ENCODE peak calls at places on chromosome 7, in nine cellular contexts. One of them, this sample, is unnamed. For H3K27me3, the result is how much of the 10 kb centered on the place peaks cover.

GRCh38 chr7:39749177-39749576 is 125.8 kb downstream of the RALA start:
- DNase-seq in brain microvascular endothelial cell: peak
- DNase-seq in left lung: no peak
- DNase-seq in psoas muscle: no peak
- DNase-seq in heart right ventricle: no peak
- DNase-seq in aorta: no peak
- DNase-seq in adipocyte: peak
- DNase-seq in pancreas: no peak
- DNase-seq in right cardiac atrium: no peak
- DNase-seq in this sample: no peak

GRCh38 chr7:95690367-95690947 is 81.9 kb upstream of the DYNC1I1 start:
- DNase-seq in adipocyte: peak
- DNase-seq in right cardiac atrium: no peak
- DNase-seq in aorta: no peak
- DNase-seq in pancreas: no peak
- DNase-seq in psoas muscle: no peak
- DNase-seq in brain microvascular endothelial cell: peak
- DNase-seq in heart right ventricle: no peak
- DNase-seq in left lung: no peak
- DNase-seq in this sample: no peak

GRCh38 chr7:112238852-112239610 is 32.5 kb downstream of the ZNF277 start:
- DNase-seq in adipocyte: no peak
- DNase-seq in brain microvascular endothelial cell: peak
- DNase-seq in pancreas: no peak
- DNase-seq in aorta: no peak
- DNase-seq in right cardiac atrium: no peak
- DNase-seq in left lung: no peak
- DNase-seq in psoas muscle: no peak
- DNase-seq in heart right ventricle: no peak
- DNase-seq in this sample: no peak

GRCh38 chr7:99002146-99002826 is 124.0 kb downstream of the TRRAP start:
- DNase-seq in pancreas: no peak
- DNase-seq in left lung: no peak
- DNase-seq in aorta: no peak
- DNase-seq in brain microvascular endothelial cell: no peak
- DNase-seq in adipocyte: no peak
- DNase-seq in heart right ventricle: no peak
- DNase-seq in psoas muscle: no peak
- DNase-seq in right cardiac atrium: no peak
- DNase-seq in this sample: no peak

GRCh38 chr7:107614425-107614824 is 34.4 kb downstream of the BCAP29 start:
- DNase-seq in psoas muscle: no peak
- DNase-seq in adipocyte: peak
- DNase-seq in heart right ventricle: no peak
- DNase-seq in brain microvascular endothelial cell: peak
- DNase-seq in left lung: no peak
- DNase-seq in right cardiac atrium: no peak
- DNase-seq in pancreas: no peak
- DNase-seq in aorta: no peak
- DNase-seq in this sample: peak

GRCh38 chr7:95367606-95368005 is 28.6 kb downstream of the PON3 start:
- DNase-seq in pancreas: no peak
- DNase-seq in heart right ventricle: no peak
- DNase-seq in brain microvascular endothelial cell: no peak
- DNase-seq in right cardiac atrium: no peak
- DNase-seq in aorta: no peak
- DNase-seq in left lung: no peak
- DNase-seq in adipocyte: no peak
- DNase-seq in psoas muscle: no peak
- DNase-seq in this sample: no peak

GRCh38 chr7:38751416-38751815 is 120.2 kb upstream of the AMPH start:
- DNase-seq in pancreas: no peak
- DNase-seq in brain microvascular endothelial cell: no peak
- DNase-seq in left lung: no peak
- DNase-seq in aorta: no peak
- DNase-seq in heart right ventricle: no peak
- DNase-seq in right cardiac atrium: no peak
- DNase-seq in psoas muscle: no peak
- DNase-seq in adipocyte: peak
- DNase-seq in this sample: no peak

GRCh38 chr7:112484671-112485097 is 3.9 kb downstream of the LSMEM1 start:
- DNase-seq in pancreas: no peak
- DNase-seq in left lung: no peak
- DNase-seq in psoas muscle: no peak
- DNase-seq in adipocyte: peak
- DNase-seq in heart right ventricle: no peak
- DNase-seq in right cardiac atrium: no peak
- DNase-seq in aorta: peak
- DNase-seq in brain microvascular endothelial cell: peak
- DNase-seq in this sample: peak

GRCh38 chr7:137342751-137343482 is 616 bp downstream of the PTN start:
- DNase-seq in brain microvascular endothelial cell: no peak
- DNase-seq in left lung: no peak
- DNase-seq in adipocyte: peak
- DNase-seq in aorta: no peak
- DNase-seq in heart right ventricle: no peak
- DNase-seq in pancreas: no peak
- DNase-seq in right cardiac atrium: no peak
- DNase-seq in psoas muscle: no peak
- DNase-seq in this sample: no peak

DNA sequence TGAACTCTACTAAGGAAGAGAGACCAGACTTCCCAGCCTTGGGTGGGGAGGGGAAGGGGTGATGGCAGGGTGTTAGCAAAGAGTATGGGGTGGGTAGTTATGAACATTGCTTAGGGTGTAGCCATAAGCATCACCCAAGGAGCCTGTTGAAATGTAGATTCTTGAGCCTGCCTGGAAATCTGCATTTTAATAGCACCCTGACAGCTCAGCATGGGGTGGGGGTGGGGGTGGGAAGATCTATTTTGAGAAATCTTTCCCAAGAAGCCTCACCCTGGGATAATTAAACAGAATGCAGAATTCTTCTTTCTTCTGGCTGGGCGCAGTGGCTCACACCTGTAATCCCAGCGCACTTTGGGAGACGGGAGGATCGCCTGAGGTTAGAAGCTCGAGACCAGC is 164.9 kb downstream of the NRF1 start:
- DNase-seq in left lung: no peak
- DNase-seq in right cardiac atrium: no peak
- DNase-seq in brain microvascular endothelial cell: no peak
- DNase-seq in pancreas: no peak
- DNase-seq in psoas muscle: no peak
- DNase-seq in adipocyte: no peak
- DNase-seq in aorta: no peak
- DNase-seq in heart right ventricle: no peak
- DNase-seq in this sample: no peak
- H3K27me3 ChIP-seq in left lung: half or more
- H3K27me3 ChIP-seq in right cardiac atrium: under half
- H3K27me3 ChIP-seq in brain microvascular endothelial cell: half or more
- H3K27me3 ChIP-seq in pancreas: under half
- H3K27me3 ChIP-seq in psoas muscle: under half
- H3K27me3 ChIP-seq in adipocyte: half or more
- H3K27me3 ChIP-seq in aorta: under half
- H3K27me3 ChIP-seq in heart right ventricle: half or more
- H3K27me3 ChIP-seq in this sample: under half

GRCh38 chr7:15685358-15686181 is 913 bp downstream of the MEOX2 start:
- DNase-seq in pancreas: no peak
- DNase-seq in adipocyte: peak
- DNase-seq in right cardiac atrium: peak
- DNase-seq in left lung: peak
- DNase-seq in heart right ventricle: peak
- DNase-seq in aorta: peak
- DNase-seq in brain microvascular endothelial cell: no peak
- DNase-seq in psoas muscle: peak
- DNase-seq in this sample: peak

GRCh38 chr7:15682751-15683150 is 3.7 kb downstream of the MEOX2 start:
- DNase-seq in heart right ventricle: no peak
- DNase-seq in pancreas: no peak
- DNase-seq in aorta: no peak
- DNase-seq in left lung: no peak
- DNase-seq in right cardiac atrium: no peak
- DNase-seq in brain microvascular endothelial cell: no peak
- DNase-seq in psoas muscle: no peak
- DNase-seq in adipocyte: no peak
- DNase-seq in this sample: no peak

GRCh38 chr7:15686209-15686956 is at the start of gene MEOX2:
- DNase-seq in psoas muscle: peak
- DNase-seq in pancreas: peak
- DNase-seq in aorta: peak
- DNase-seq in brain microvascular endothelial cell: peak
- DNase-seq in heart right ventricle: peak
- DNase-seq in right cardiac atrium: peak
- DNase-seq in left lung: peak
- DNase-seq in adipocyte: peak
- DNase-seq in this sample: no peak

GRCh38 chr7:15684834-15685233 is 1.6 kb downstream of the MEOX2 start:
- DNase-seq in left lung: no peak
- DNase-seq in brain microvascular endothelial cell: no peak
- DNase-seq in aorta: no peak
- DNase-seq in right cardiac atrium: peak
- DNase-seq in pancreas: no peak
- DNase-seq in adipocyte: no peak
- DNase-seq in psoas muscle: peak
- DNase-seq in heart right ventricle: peak
- DNase-seq in this sample: no peak

GRCh38 chr7:15684036-15684815 is 2.3 kb downstream of the MEOX2 start:
- DNase-seq in aorta: no peak
- DNase-seq in brain microvascular endothelial cell: no peak
- DNase-seq in left lung: no peak
- DNase-seq in pancreas: no peak
- DNase-seq in adipocyte: no peak
- DNase-seq in psoas muscle: no peak
- DNase-seq in right cardiac atrium: no peak
- DNase-seq in heart right ventricle: no peak
- DNase-seq in this sample: no peak
- H3K27me3 ChIP-seq in aorta: under half
- H3K27me3 ChIP-seq in brain microvascular endothelial cell: under half
- H3K27me3 ChIP-seq in left lung: half or more
- H3K27me3 ChIP-seq in pancreas: under half
- H3K27me3 ChIP-seq in adipocyte: under half
- H3K27me3 ChIP-seq in psoas muscle: under half
- H3K27me3 ChIP-seq in right cardiac atrium: under half
- H3K27me3 ChIP-seq in heart right ventricle: half or more
- H3K27me3 ChIP-seq in this sample: under half

GRCh38 chr7:1011297-1012003 is 28.5 kb downstream of the CYP2W1 start:
- DNase-seq in aorta: no peak
- DNase-seq in brain microvascular endothelial cell: no peak
- DNase-seq in pancreas: no peak
- DNase-seq in psoas muscle: no peak
- DNase-seq in heart right ventricle: no peak
- DNase-seq in right cardiac atrium: no peak
- DNase-seq in left lung: no peak
- DNase-seq in adipocyte: no peak
- DNase-seq in this sample: no peak

GRCh38 chr7:1009747-1010146 is 26.8 kb downstream of the CYP2W1 start:
- DNase-seq in adipocyte: no peak
- DNase-seq in heart right ventricle: no peak
- DNase-seq in psoas muscle: no peak
- DNase-seq in pancreas: no peak
- DNase-seq in left lung: no peak
- DNase-seq in right cardiac atrium: no peak
- DNase-seq in brain microvascular endothelial cell: no peak
- DNase-seq in aorta: no peak
- DNase-seq in this sample: no peak

GRCh38 chr7:1007901-1008300 is 24.9 kb downstream of the CYP2W1 start:
- DNase-seq in heart right ventricle: no peak
- DNase-seq in adipocyte: no peak
- DNase-seq in brain microvascular endothelial cell: no peak
- DNase-seq in psoas muscle: no peak
- DNase-seq in aorta: no peak
- DNase-seq in left lung: no peak
- DNase-seq in right cardiac atrium: no peak
- DNase-seq in pancreas: no peak
- DNase-seq in this sample: no peak

GRCh38 chr7:1010226-1010625 is 27.2 kb downstream of the CYP2W1 start:
- DNase-seq in heart right ventricle: no peak
- DNase-seq in brain microvascular endothelial cell: no peak
- DNase-seq in aorta: no peak
- DNase-seq in left lung: no peak
- DNase-seq in adipocyte: no peak
- DNase-seq in psoas muscle: no peak
- DNase-seq in pancreas: no peak
- DNase-seq in right cardiac atrium: no peak
- DNase-seq in this sample: no peak

GRCh38 chr7:1008733-1009363 is 25.9 kb downstream of the CYP2W1 start:
- DNase-seq in psoas muscle: no peak
- DNase-seq in heart right ventricle: no peak
- DNase-seq in right cardiac atrium: no peak
- DNase-seq in pancreas: no peak
- DNase-seq in adipocyte: no peak
- DNase-seq in left lung: no peak
- DNase-seq in brain microvascular endothelial cell: no peak
- DNase-seq in aorta: no peak
- DNase-seq in this sample: no peak
- H3K27me3 ChIP-seq in psoas muscle: under half
- H3K27me3 ChIP-seq in heart right ventricle: under half
- H3K27me3 ChIP-seq in right cardiac atrium: under half
- H3K27me3 ChIP-seq in pancreas: under half
- H3K27me3 ChIP-seq in adipocyte: under half
- H3K27me3 ChIP-seq in left lung: under half
- H3K27me3 ChIP-seq in brain microvascular endothelial cell: under half
- H3K27me3 ChIP-seq in aorta: under half
- H3K27me3 ChIP-seq in this sample: under half

DNA sequence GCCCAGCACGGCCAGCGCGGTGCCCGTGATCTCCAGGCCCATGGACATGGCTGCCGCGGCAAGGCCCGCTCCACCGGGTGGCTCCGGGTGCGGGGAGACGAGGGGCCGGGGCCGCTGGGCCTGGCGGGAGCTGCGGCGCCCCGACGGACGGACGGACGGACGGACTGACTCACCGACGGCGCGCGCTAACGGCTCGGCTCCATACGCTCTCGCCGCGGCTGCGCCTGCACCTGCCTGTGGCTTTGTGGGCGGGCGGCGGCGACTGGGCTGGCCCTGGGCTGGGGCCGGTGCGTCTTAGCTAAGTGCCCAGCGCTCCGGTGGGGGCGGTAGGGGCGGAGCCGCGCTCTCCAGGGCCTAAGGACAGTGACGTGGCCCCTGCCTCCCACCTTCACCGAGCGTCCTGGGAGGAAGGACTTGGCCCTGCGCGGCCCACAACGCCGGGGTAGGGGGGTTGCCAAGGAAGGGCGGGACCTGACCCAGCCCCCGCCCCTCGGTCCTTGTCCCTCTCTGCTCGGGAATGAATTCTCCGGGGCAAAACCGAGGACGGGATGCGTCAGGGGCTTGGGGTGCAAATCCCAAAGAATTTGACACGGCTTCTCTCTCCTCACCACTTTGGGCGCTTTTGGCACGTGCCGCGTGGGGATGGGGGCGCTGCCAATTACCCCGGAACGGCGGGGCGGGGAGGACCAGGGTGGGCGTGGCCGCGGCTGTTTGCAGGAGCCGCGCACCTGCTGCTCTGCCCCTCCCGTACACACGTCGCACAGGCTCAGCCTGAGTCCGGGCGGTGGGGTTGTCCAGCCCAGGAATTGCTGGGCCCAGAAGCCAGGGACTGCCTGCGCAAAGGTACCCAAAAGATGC is at the start of gene CLDN3:
- DNase-seq in adipocyte: peak
- DNase-seq in left lung: peak
- DNase-seq in right cardiac atrium: no peak
- DNase-seq in psoas muscle: no peak
- DNase-seq in aorta: peak
- DNase-seq in heart right ventricle: no peak
- DNase-seq in pancreas: peak
- DNase-seq in brain microvascular endothelial cell: no peak
- DNase-seq in this sample: no peak
- H3K27me3 ChIP-seq in adipocyte: under half
- H3K27me3 ChIP-seq in left lung: half or more
- H3K27me3 ChIP-seq in right cardiac atrium: under half
- H3K27me3 ChIP-seq in psoas muscle: under half
- H3K27me3 ChIP-seq in aorta: under half
- H3K27me3 ChIP-seq in heart right ventricle: half or more
- H3K27me3 ChIP-seq in pancreas: under half
- H3K27me3 ChIP-seq in brain microvascular endothelial cell: under half
- H3K27me3 ChIP-seq in this sample: under half

GRCh38 chr7:159142204-159142603 is 2.5 kb downstream of the VIPR2 start:
- DNase-seq in pancreas: no peak
- DNase-seq in aorta: no peak
- DNase-seq in psoas muscle: no peak
- DNase-seq in brain microvascular endothelial cell: no peak
- DNase-seq in heart right ventricle: no peak
- DNase-seq in left lung: no peak
- DNase-seq in right cardiac atrium: no peak
- DNase-seq in adipocyte: no peak
- DNase-seq in this sample: no peak
- H3K27me3 ChIP-seq in pancreas: under half
- H3K27me3 ChIP-seq in aorta: under half
- H3K27me3 ChIP-seq in psoas muscle: under half
- H3K27me3 ChIP-seq in brain microvascular endothelial cell: under half
- H3K27me3 ChIP-seq in heart right ventricle: half or more
- H3K27me3 ChIP-seq in left lung: half or more
- H3K27me3 ChIP-seq in right cardiac atrium: under half
- H3K27me3 ChIP-seq in adipocyte: under half
- H3K27me3 ChIP-seq in this sample: under half